ENCODE peak calls at places on chromosomes 4 and X, in nine cellular contexts. W is transverse colon, Y is IMR-90, Q is HCT116, E is A549, Z is GM12878, U is esophagus squamous epithelium, X is heart left ventricle, M is body of pancreas. V is an unnamed sample.

GRCh38 chr4:38078590-38079381 is 118.6 kb downstream of the PTTG2 start:
- DNase-seq in U (no peak), W (peak; percentile 63), Q (no peak), Y (peak; percentile 94), E (no peak), Z (no peak), M (no peak), X (no peak), V (peak; percentile 54)

GRCh38 chr4:91325495-91325894 is 978.3 kb upstream of the GRID2 start:
- DNase-seq in U (no peak), Y (no peak), E (no peak), M (peak; percentile 61), Z (no peak), W (no peak), X (no peak), Q (peak; percentile 1), V (no peak)

GRCh38 chr4:43330288-43330687 is 437.8 kb downstream of the GRXCR1 start:
- DNase-seq in E (no peak), Y (peak; percentile 75), M (no peak), W (no peak), X (no peak), U (no peak), Z (no peak), Q (no peak), V (no peak)

GRCh38 chr4:118206627-118207026 is 146.2 kb downstream of the PRSS12 start:
- DNase-seq in Q (no peak), Y (peak; percentile 76), U (no peak), E (no peak), M (no peak), Z (no peak), W (no peak), X (no peak), V (no peak)

GRCh38 chr4:173794662-173795061 is 264.6 kb upstream of the HAND2 start:
- DNase-seq in U (no peak), X (no peak), M (no peak), E (no peak), Y (peak; percentile 85), Q (no peak), Z (no peak), W (no peak), V (no peak)

GRCh38 chrX:106100442-106100841 is 61.9 kb upstream of the SERPINA7 start:
- DNase-seq in X (no peak), Q (no peak), E (no peak), M (no peak), Y (no peak), W (no peak), Z (no peak), U (no peak), V (no peak)

GRCh38 chr4:145760961-145761929 is 81.3 kb downstream of the C4orf51 start:
- DNase-seq in Y (no peak), Z (no peak), X (peak; percentile 78), M (no peak), W (no peak), Q (no peak), U (no peak), E (no peak), V (no peak)

GRCh38 chrX:66677430-66677829 is 38.6 kb upstream of the EDA2R start:
- DNase-seq in X (no peak), Y (peak; percentile 12), E (no peak), W (no peak), Q (no peak), M (no peak), Z (no peak), U (no peak), V (no peak)

DNA sequence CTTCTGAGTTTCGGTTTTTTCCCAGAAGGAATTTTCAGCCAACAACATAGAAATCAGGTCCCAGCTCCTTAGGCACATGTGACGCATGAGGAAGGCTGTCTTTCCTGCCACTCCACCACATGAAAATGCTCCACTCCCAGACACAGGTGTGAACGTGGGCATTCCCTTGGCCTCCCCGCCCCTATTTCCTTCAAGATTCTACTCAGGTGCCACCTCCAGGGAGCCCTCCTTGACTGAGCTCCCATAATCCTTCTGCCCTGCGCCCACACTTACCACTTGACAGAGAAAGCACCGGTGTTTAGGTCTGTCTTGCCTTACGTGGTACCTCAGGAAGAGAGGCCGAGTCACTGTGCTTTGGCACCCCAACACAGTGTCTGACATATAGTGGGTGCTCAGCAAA is 44.4 kb upstream of the CENPU start:
- DNase-seq in W (no peak), Y (no peak), E (no peak), Z (no peak), M (no peak), U (no peak), X (no peak), Q (no peak), V (no peak)
- TF ChIP-seq POLR2A in W (no peak), Y (no peak), E (no peak), Z (peak; percentile 53), M (no peak), U (no peak), X (no peak), Q (no peak), V (no peak)

GRCh38 chrX:107272431-107272921 is 66.1 kb downstream of the DNAAF6 start:
- DNase-seq in Q (no peak), X (no peak), M (peak; percentile 3), U (no peak), E (peak; percentile 50), Y (no peak), W (no peak), Z (no peak), V (no peak)
- TF ChIP-seq CTCF in Q (no peak), X (no peak), M (no peak), U (no peak), E (peak; percentile 72), Y (no peak), W (no peak), Z (no peak), V (no peak)

GRCh38 chrX:47877327-47877726 is 40.6 kb downstream of the ZNF81 start:
- DNase-seq in Y (no peak), Q (no peak), W (no peak), X (no peak), E (no peak), Z (peak; percentile 9), U (no peak), M (no peak), V (no peak)

GRCh38 chrX:47880927-47881326 is 44.2 kb downstream of the ZNF81 start:
- DNase-seq in M (no peak), Y (no peak), X (no peak), W (no peak), U (no peak), Z (no peak), Q (no peak), E (no peak), V (no peak)

GRCh38 chrX:47879447-47879846 is 42.7 kb downstream of the ZNF81 start:
- DNase-seq in U (no peak), Q (no peak), E (no peak), Z (no peak), Y (no peak), X (no peak), W (no peak), M (no peak), V (no peak)

GRCh38 chrX:47873123-47873522 is 36.4 kb downstream of the ZNF81 start:
- DNase-seq in E (no peak), Z (no peak), Y (no peak), M (no peak), X (no peak), U (no peak), Q (no peak), W (no peak), V (no peak)

DNA sequence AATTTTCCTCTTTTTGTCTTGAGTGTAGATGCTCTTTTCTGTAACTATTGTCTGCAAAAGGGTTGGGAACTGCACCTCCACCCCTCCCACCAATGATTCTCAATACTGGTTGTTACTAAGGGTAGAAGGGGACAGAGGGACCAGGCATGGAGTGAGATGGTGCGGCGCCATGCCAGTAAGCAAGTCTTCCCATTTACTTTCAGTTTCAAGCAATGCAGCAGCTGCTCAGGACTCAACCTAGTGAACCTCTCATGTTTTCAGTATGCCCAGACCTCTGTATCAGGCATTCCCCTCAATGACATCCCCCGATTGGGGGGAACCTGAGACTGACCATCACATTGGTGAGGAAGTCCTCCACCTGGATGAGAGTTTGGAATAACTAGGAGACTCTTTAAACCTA is 41.5 kb downstream of the ZNF81 start:
- DNase-seq in E (no peak), W (no peak), M (no peak), Y (no peak), U (no peak), Q (no peak), X (no peak), Z (no peak), V (no peak)
- H3K4me3 ChIP-seq in E (no peak overlapping the region), W (no peak overlapping the region), M (no peak overlapping the region), Y (no peak overlapping the region), U (no peak overlapping the region), Q (no peak overlapping the region), X (no peak overlapping the region), Z (no peak overlapping the region), V (no peak overlapping the region)

DNA sequence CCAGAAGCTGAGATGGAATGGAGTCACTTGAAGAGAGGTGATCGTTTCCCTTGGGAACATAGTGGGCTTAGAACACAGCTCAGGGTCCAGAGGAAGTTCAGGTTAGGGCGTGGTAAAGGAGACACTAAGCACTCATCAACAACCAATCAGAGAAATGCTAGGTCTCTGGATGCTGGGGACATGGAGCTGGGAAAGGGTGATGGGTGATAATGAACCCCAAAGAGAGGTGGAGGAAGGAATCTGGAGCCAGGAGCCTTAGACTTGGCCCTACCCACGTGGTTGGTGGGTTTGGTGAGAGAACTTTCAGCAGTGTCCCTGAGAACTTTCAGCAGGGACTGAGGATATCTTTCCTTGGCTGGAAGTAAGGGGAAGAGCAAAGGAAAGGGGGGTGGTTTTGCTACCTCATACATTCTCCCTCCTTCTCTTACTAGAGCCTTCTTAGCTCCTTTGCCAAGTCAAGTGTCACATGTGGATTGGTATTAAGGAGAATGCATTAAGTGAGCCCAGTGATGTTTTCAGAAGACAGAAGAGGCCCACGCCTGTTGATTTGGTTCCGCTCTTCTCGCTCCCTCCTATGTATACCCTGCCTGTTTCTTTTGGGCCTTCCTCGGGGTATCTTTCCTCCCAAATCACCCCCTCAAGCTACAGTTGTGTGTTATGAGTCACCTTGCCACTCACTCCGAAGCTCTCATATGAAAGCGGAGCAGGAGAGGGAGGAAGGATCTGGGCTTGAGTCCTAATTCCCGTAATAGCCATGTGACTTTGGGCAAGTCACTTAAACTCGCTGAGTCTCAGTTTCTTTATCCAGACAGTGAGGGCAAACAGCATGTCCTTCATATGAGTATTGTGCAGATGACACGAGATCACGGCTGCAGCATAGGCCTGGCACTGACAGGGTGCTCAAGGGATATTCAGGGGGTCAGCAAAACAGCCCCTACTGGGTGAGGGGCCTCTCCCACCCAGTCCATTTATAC is 63.1 kb downstream of the TSC22D3 start:
- DNase-seq in M (no peak), Z (no peak), X (no peak), U (no peak), W (peak; percentile 47), Q (no peak), Y (peak; percentile 21), E (no peak), V (peak; percentile 65)
- TF ChIP-seq POLR2A in M (peak; percentile 38), Z (no peak), X (no peak), U (peak; percentile 41), W (peak; percentile 66), Q (no peak), Y (peak; percentile 73), E (no peak), V (no peak)

DNA sequence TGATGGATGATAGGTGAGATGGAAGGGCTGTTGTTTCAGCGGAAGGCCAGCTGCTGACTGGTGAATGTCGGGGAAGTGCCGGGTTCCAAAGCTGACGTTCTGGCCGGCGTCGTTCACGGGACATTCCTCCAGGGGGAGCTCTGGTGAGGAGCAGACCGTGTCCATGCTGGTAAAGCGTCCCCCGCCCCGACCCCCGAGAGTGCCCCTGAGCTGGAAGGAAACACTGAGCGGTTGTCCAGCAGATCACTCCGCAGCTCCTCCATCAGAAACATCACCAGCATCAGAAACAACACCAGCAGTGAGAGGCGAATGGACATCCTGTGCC is 18.6 kb upstream of the ADRA2C start:
- DNase-seq in Q (no peak), M (no peak), W (no peak), U (no peak), X (no peak), Y (no peak), Z (no peak), E (no peak), V (no peak)
- TF ChIP-seq CTCF in Q (peak; percentile 36), M (peak; percentile 18), W (peak; percentile 19), U (no peak), X (peak; percentile 54), Y (peak; percentile 27), Z (peak; percentile 12), E (no peak), V (no peak)

V was measured in lower leg skin.